ENCODE peak calls at places on chromosomes 5 and 9, in eight cellular contexts. I, W, K, O, X, H, Q and T are unnamed samples. For H3K4me1, the result is how much of the 10 kb centered on the place peaks cover.

GRCh38 chr5:54133917-54134316 is 176.5 kb downstream of the ARL15 start:
- DNase-seq in X (no peak), I (no peak), W (no peak), Q (no peak), O (no peak), K (no peak), H (no peak), T (no peak)

GRCh38 chr5:173643964-173644363 is 27.5 kb upstream of the BOD1 start:
- DNase-seq in W (no peak), Q (no peak), K (peak), I (peak), X (no peak), H (peak), O (peak), T (no peak)

GRCh38 chr9:88578486-88579362 is 43.7 kb downstream of the NXNL2 start:
- DNase-seq in W (peak), X (peak), I (peak), Q (peak), O (peak), K (peak), H (peak), T (peak)

GRCh38 chr5:14038341-14038959 is 94.0 kb upstream of the DNAH5 start:
- DNase-seq in X (no peak), I (no peak), O (no peak), W (no peak), K (peak), H (no peak), Q (no peak), T (no peak)

GRCh38 chr9:120337131-120337530 is 242.8 kb downstream of the CDK5RAP2 start:
- DNase-seq in I (no peak), X (no peak), K (no peak), H (no peak), W (no peak), Q (no peak), O (no peak), T (no peak)

GRCh38 chr9:111036946-111037743 is 1.1 kb downstream of the LPAR1 start:
- DNase-seq in Q (no peak), X (no peak), H (peak), O (peak), W (no peak), I (peak), K (peak), T (no peak)

GRCh38 chr5:30581198-30581925 is 612.1 kb upstream of the CDH6 start:
- DNase-seq in I (peak), O (peak), W (no peak), Q (no peak), X (no peak), K (no peak), H (no peak), T (no peak)

GRCh38 chr9:123087359-123087888 is 54.0 kb downstream of the GPR21 start:
- DNase-seq in H (no peak), Q (no peak), W (no peak), X (no peak), I (no peak), O (no peak), K (no peak), T (no peak)

GRCh38 chr9:89077519-89077918 is 86.3 kb downstream of the S1PR3 start:
- DNase-seq in W (no peak), H (no peak), I (no peak), O (no peak), K (no peak), Q (peak), X (no peak), T (no peak)

GRCh38 chr9:86585422-86586143 is 231.4 kb upstream of the TUT7 start:
- DNase-seq in O (no peak), K (peak), W (no peak), H (no peak), X (no peak), Q (no peak), I (no peak), T (no peak)

GRCh38 chr5:9775339-9775738 is 145.2 kb upstream of the TAS2R1 start:
- DNase-seq in H (no peak), K (peak), Q (no peak), W (no peak), O (no peak), I (no peak), X (no peak), T (no peak)

GRCh38 chr9:128091144-128091543 is 23.1 kb downstream of the SLC25A25 start:
- DNase-seq in O (peak), K (peak), X (no peak), W (peak), I (no peak), H (peak), Q (peak), T (peak)

GRCh38 chr9:95816716-95817115 is 58.8 kb upstream of the ERCC6L2 start:
- DNase-seq in O (no peak), I (no peak), K (no peak), W (no peak), X (no peak), Q (no peak), H (no peak), T (no peak)

GRCh38 chr5:85646641-85647040 is 971.1 kb upstream of the COX7C start:
- DNase-seq in K (no peak), Q (no peak), X (no peak), O (no peak), I (no peak), H (no peak), W (no peak), T (no peak)

GRCh38 chr5:172534229-172535169 is 80.2 kb upstream of the SH3PXD2B start:
- DNase-seq in Q (peak), K (no peak), H (no peak), O (no peak), W (peak), X (peak), I (no peak), T (no peak)

GRCh38 chr5:175378444-175379028 is 65.4 kb downstream of the DRD1 start:
- DNase-seq in H (no peak), W (no peak), K (no peak), O (no peak), Q (no peak), X (no peak), I (no peak), T (no peak)

GRCh38 chr5:134226441-134227192 is 744 bp upstream of the PPP2CA start:
- DNase-seq in Q (no peak), K (no peak), X (no peak), H (no peak), I (no peak), O (no peak), W (peak), T (no peak)

GRCh38 chr5:145936401-145937131 is at the start of gene SH3RF2:
- DNase-seq in K (peak), H (peak), O (peak), Q (peak), W (no peak), I (peak), X (peak), T (peak)

GRCh38 chr9:34962530-34962929 is 4.4 kb downstream of the PHF24 start:
- DNase-seq in O (no peak), K (no peak), W (no peak), I (no peak), X (no peak), Q (no peak), H (no peak), T (no peak)

GRCh38 chr5:154316223-154316967 is 125.9 kb downstream of the GALNT10 start:
- DNase-seq in I (no peak), O (no peak), H (no peak), Q (no peak), W (no peak), X (no peak), K (no peak), T (no peak)
- TF ChIP-seq CTCF in I (no peak), O (no peak), H (no peak), Q (no peak), W (no peak), X (no peak), K (no peak), T (no peak)

GRCh38 chr5:66877843-66878242 is 281.6 kb downstream of the MAST4 start:
- DNase-seq in O (no peak), I (no peak), K (peak), X (no peak), H (no peak), Q (no peak), W (no peak), T (no peak)

GRCh38 chr5:66882592-66883227 is 286.5 kb downstream of the MAST4 start:
- DNase-seq in I (no peak), O (no peak), Q (no peak), X (no peak), H (no peak), W (no peak), K (peak), T (no peak)

GRCh38 chr5:66876266-66876807 is 280.1 kb downstream of the MAST4 start:
- DNase-seq in W (no peak), H (no peak), Q (no peak), K (no peak), I (no peak), X (no peak), O (no peak), T (no peak)

GRCh38 chr5:66884589-66885228 is 288.5 kb downstream of the MAST4 start:
- DNase-seq in H (no peak), I (no peak), K (no peak), W (no peak), X (no peak), O (no peak), Q (no peak), T (no peak)

DNA sequence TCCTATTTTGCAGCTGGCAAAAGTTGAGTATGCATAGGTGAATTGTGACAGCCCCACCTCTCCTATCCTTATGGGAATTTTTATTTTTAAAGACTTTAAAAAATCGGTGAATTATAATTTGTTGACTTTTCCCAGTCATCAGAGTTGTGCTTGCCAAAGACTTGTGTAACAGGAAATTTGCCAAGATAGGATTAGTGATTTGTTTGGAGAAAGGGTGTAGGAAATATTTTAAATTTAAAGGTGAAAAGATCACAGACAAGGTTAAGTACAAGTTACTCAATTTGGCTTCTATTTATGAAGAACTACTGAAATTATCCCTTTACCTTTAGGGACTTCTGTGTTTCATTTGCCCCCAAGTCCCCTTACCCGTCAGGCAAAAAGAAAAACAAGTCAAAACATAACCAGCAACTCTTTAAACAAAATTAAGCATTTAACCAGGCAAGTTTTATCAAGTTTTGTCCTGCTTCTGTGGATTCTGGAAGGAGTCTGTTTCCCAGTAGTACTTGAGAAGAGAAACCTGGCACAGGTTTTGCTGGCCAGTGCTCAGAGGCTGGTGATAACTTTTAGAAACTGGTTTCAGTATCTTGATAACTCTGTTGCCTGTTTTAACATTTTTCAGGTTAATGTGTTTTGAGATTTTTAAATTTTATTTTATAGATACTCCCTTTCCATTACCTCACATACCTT is 285.4 kb downstream of the MAST4 start:
- DNase-seq in Q (no peak), K (peak), X (no peak), I (no peak), H (no peak), W (no peak), O (no peak), T (no peak)
- H3K27ac ChIP-seq in Q (peak), K (no peak), X (no peak), I (no peak), H (no peak), W (no peak), O (no peak), T (no peak)

GRCh38 chr9:92359380-92360007 is 33.7 kb downstream of the CENPP start:
- DNase-seq in W (no peak), I (peak), O (no peak), X (no peak), K (peak), H (no peak), Q (no peak), T (no peak)
- H3K4me1 ChIP-seq in W (under half), I (under half), O (under half), X (under half), K (under half), H (under half), Q (under half), T (under half)

GRCh38 chr9:82492274-82492673 is 503.7 kb downstream of the SPATA31D1 start:
- DNase-seq in K (no peak), X (no peak), Q (no peak), W (no peak), O (no peak), H (no peak), I (no peak), T (no peak)
- TF ChIP-seq CTCF in K (no peak), X (no peak), Q (no peak), W (no peak), O (no peak), H (no peak), I (no peak), T (peak)

DNA sequence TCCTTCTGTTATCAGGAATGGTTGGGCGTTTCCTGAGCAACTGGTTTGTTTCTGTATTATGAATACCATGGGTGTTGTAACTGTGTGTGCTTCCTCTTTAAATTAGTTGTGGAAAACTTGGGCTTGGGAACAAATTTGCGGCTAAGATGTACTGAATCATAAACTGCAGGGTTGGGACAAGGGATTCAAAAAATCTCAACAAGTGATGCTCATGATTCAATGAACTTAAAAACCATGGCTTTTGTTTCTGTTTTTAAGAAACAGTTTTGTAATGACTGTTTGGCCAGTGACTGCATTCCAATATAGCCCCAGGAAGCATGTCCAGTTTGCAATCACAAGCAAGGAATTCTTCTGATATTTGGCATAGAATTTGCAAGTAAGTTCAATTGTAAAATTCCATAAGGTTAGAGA is 657.5 kb upstream of the WWC1 start:
- DNase-seq in I (no peak), K (peak), Q (no peak), H (no peak), O (no peak), W (no peak), X (no peak), T (peak)
- H3K27ac ChIP-seq in I (no peak), K (no peak), Q (no peak), H (no peak), O (no peak), W (no peak), X (no peak), T (peak)

DNA sequence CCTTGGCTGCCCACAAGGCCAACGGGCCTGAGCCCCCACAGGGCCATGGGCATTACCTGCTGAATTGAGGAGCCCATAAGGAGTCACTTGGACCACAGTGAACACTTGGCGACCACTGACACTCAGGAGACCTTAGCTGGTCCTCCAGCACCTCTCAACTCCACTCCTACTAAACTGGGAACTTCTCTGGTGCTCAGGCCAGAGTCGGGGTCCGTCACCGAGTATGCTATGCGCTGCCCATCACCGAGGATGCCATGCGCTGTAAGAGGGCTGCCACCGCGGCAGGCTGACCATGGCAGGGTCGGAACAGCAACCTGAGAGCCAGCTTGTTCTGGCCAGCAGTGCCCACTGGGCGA is 600 bp upstream of the SQSTM1 start:
- DNase-seq in K (no peak), Q (no peak), H (no peak), O (no peak), X (no peak), W (no peak), I (no peak), T (peak)
- H3K4me1 ChIP-seq in K (under half), Q (half or more), H (half or more), O (under half), X (under half), W (half or more), I (under half), T (under half)

GRCh38 chr9:84669293-84670105 is at the start of gene NTRK2:
- DNase-seq in I (peak), K (peak), W (peak), O (peak), Q (no peak), H (peak), X (no peak), T (peak)
- TF ChIP-seq CTCF in I (peak), K (no peak), W (no peak), O (no peak), Q (no peak), H (no peak), X (no peak), T (no peak)

GRCh38 chr5:140245354-140245753 is 57.5 kb downstream of the PFDN1 start:
- DNase-seq in H (no peak), W (no peak), O (no peak), I (no peak), Q (peak), X (no peak), K (peak), T (no peak)

GRCh38 chr5:140242099-140242498 is 60.8 kb downstream of the PFDN1 start:
- DNase-seq in H (no peak), I (no peak), W (no peak), O (peak), K (no peak), X (no peak), Q (no peak), T (peak)

GRCh38 chr5:140242890-140243585 is 59.9 kb downstream of the PFDN1 start:
- DNase-seq in W (no peak), X (peak), O (no peak), H (no peak), K (no peak), I (no peak), Q (no peak), T (no peak)

GRCh38 chr5:140244525-140245025 is 58.3 kb downstream of the PFDN1 start:
- DNase-seq in K (peak), I (peak), X (peak), H (peak), Q (peak), O (peak), W (peak), T (peak)

DNA sequence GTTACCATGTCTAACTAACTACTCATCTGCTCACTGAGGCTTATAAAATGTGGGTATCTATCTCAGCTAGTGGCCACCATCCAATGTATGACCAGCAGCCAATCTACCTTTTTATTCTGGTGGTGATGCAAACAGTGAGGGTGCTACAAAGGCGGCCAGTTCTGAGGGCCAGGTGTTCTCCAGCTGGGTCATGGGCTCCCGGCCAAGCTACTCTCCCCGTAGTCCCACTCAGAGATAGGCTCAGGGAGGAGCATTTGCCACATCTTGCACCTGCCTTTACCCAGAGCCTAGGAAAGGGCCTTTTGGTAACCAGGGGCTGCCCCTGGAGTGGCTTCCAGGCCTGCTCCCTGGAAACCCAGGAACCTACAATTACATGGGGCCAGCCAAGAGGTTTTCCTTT is 59.0 kb downstream of the PFDN1 start:
- DNase-seq in Q (peak), H (no peak), W (no peak), O (no peak), X (no peak), K (no peak), I (no peak), T (peak)
- H3K27ac ChIP-seq in Q (peak), H (no peak), W (no peak), O (no peak), X (no peak), K (no peak), I (no peak), T (no peak)

DNA sequence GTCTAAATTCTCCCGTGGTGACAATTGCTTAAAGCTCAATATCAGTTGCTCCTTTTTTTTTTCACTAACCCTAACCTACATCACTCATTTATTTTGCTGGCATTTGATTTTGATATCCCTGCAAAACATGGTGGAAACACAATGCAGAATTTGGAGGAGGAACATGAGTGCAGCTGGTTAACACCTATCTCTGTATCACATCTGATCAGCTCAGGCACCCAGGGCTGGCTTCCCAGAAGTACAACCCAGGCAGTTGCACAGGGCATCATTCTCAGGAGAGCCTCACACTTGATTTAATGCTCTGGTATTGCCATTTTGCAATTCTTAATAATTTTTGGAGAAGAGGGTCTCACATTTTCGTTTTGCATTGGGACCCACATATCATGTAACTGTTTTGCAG is 19.1 kb upstream of the ADAM19 start:
- DNase-seq in H (no peak), I (no peak), W (no peak), O (no peak), Q (no peak), X (no peak), K (no peak), T (no peak)
- H3K4me1 ChIP-seq in H (under half), I (under half), W (half or more), O (under half), Q (under half), X (under half), K (under half), T (under half)